ENCODE peak calls at places on chromosome 15, in four cellular contexts. P, U, N and W are unnamed samples.

GRCh38 chr15:76533995-76534394 is 197.4 kb downstream of the ISL2 start:
- DNase-seq in N (no peak), U (no peak), P (no peak), W (peak)

GRCh38 chr15:101175396-101175795 is 76.5 kb downstream of the CHSY1 start:
- DNase-seq in P (no peak), N (no peak), U (no peak), W (no peak)

GRCh38 chr15:74723754-74724334 is 1.5 kb downstream of the CYP1A1 start:
- DNase-seq in U (peak), N (no peak), P (peak), W (peak)

GRCh38 chr15:64379216-64379960 is 1.9 kb downstream of the PCLAF start:
- DNase-seq in N (no peak), U (no peak), P (no peak), W (no peak)

GRCh38 chr15:85766007-85766831 is 28.5 kb downstream of the KLHL25 start:
- DNase-seq in P (peak), U (no peak), N (no peak), W (no peak)

GRCh38 chr15:66841953-66842681 is 140.1 kb downstream of the SMAD6 start:
- DNase-seq in P (no peak), N (no peak), U (peak), W (peak)

GRCh38 chr15:75062706-75063105 is 39.3 kb downstream of the PPCDC start:
- DNase-seq in U (no peak), N (no peak), P (no peak), W (no peak)

GRCh38 chr15:61750271-61751084 is 309.8 kb downstream of the VPS13C start:
- DNase-seq in U (peak), N (no peak), P (no peak), W (no peak)

GRCh38 chr15:50880651-50881114 is 27.8 kb upstream of the AP4E1 start:
- DNase-seq in P (no peak), N (peak), U (no peak), W (no peak)

GRCh38 chr15:66097151-66098018 is 156.2 kb downstream of the MEGF11 start:
- DNase-seq in P (no peak), N (no peak), U (no peak), W (no peak)

GRCh38 chr15:86916671-86917450 is 837.2 kb downstream of the AGBL1 start:
- DNase-seq in N (no peak), U (no peak), P (no peak), W (no peak)

GRCh38 chr15:81297147-81297572 is 26.8 kb downstream of the STARD5 start:
- DNase-seq in N (no peak), U (no peak), P (no peak), W (no peak)

GRCh38 chr15:92648190-92648875 is 7.2 kb downstream of the FAM174B start:
- DNase-seq in U (no peak), N (no peak), P (no peak), W (no peak)

GRCh38 chr15:100115066-100115710 is 226.6 kb downstream of the ADAMTS17 start:
- DNase-seq in N (no peak), U (no peak), P (no peak), W (no peak)

GRCh38 chr15:87547470-87548181 is 708.9 kb downstream of the NTRK3 start:
- DNase-seq in P (no peak), U (no peak), N (no peak), W (no peak)

GRCh38 chr15:47616876-47617275 is 100.4 kb upstream of the SEMA6D start:
- DNase-seq in P (no peak), N (no peak), U (no peak), W (no peak)

GRCh38 chr15:32716960-32717289 is 879 bp upstream of the GREM1 start:
- DNase-seq in P (no peak), N (no peak), U (no peak), W (no peak)

GRCh38 chr15:43868412-43868811 is 41.6 kb downstream of the WDR76 start:
- DNase-seq in N (no peak), U (no peak), P (no peak), W (no peak)

GRCh38 chr15:96326551-96327154 is 3.8 kb upstream of the NR2F2 start:
- DNase-seq in N (no peak), U (no peak), P (no peak), W (no peak)

GRCh38 chr15:51494411-51495314 is 127.9 kb downstream of the DMXL2 start:
- DNase-seq in U (no peak), P (no peak), N (no peak), W (no peak)

GRCh38 chr15:41115652-41116115 is 396 bp downstream of the INO80 start:
- DNase-seq in U (no peak), N (no peak), P (no peak), W (peak)

GRCh38 chr15:40695469-40695910 is 516 bp downstream of the RAD51 start:
- DNase-seq in N (no peak), U (no peak), P (no peak), W (peak)

GRCh38 chr15:84611631-84612030 is 10.8 kb downstream of the ZSCAN2 start:
- DNase-seq in U (peak), P (no peak), N (no peak), W (no peak)

GRCh38 chr15:94324117-94324826 is 92.9 kb downstream of the MCTP2 start:
- DNase-seq in U (peak), N (peak), P (peak), W (peak)

GRCh38 chr15:85443593-85444328 is 63.4 kb downstream of the AKAP13 start:
- DNase-seq in N (peak), P (no peak), U (no peak), W (peak)

GRCh38 chr15:61621146-61621545 is 392.0 kb upstream of the RORA start:
- DNase-seq in P (peak), U (peak), N (no peak), W (peak)

GRCh38 chr15:63888146-63888545 is 54.4 kb upstream of the HERC1 start:
- DNase-seq in N (no peak), P (no peak), U (no peak), W (no peak)

GRCh38 chr15:77675806-77676415 is 43.2 kb upstream of the LINGO1 start:
- DNase-seq in P (no peak), N (no peak), U (no peak), W (no peak)

GRCh38 chr15:77674327-77674726 is 41.6 kb upstream of the LINGO1 start:
- DNase-seq in N (no peak), U (no peak), P (no peak), W (no peak)

GRCh38 chr15:77671274-77672056 is 38.8 kb upstream of the LINGO1 start:
- DNase-seq in U (peak), N (no peak), P (no peak), W (no peak)

GRCh38 chr15:77672110-77672509 is 39.4 kb upstream of the LINGO1 start:
- DNase-seq in N (no peak), P (no peak), U (no peak), W (no peak)

GRCh38 chr15:77673801-77674317 is 41.1 kb upstream of the LINGO1 start:
- DNase-seq in U (no peak), N (no peak), P (no peak), W (no peak)
- TF ChIP-seq TCF12 in U (no peak), N (no peak), P (no peak), W (no peak)

DNA sequence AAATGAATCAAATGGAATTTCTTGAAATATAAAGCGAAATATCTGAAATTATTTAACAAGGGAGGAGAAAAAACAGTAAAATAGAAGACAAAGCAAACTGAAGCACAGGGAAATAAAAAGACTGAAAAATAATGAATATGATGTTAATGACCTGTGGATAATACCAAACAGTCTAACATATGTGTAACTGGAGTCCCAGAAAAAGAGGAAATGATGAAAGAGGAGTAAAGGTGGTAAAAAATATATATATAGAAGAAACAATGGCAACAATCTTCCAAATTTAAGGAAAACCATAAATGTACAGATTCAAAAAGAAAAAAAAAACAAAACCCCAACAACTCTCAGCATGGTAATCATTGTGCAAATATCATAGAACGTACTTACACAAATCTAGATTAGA is 21.2 kb downstream of the UBE3A start:
- DNase-seq in P (no peak), U (no peak), N (no peak), W (no peak)
- TF ChIP-seq TCF12 in P (no peak), U (no peak), N (no peak), W (no peak)

GRCh38 chr15:69755571-69756310 is 303.1 kb downstream of the RPLP1 start:
- DNase-seq in N (peak), P (no peak), U (no peak), W (no peak)
- TF ChIP-seq TCF12 in N (peak), P (no peak), U (no peak), W (no peak)

DNA sequence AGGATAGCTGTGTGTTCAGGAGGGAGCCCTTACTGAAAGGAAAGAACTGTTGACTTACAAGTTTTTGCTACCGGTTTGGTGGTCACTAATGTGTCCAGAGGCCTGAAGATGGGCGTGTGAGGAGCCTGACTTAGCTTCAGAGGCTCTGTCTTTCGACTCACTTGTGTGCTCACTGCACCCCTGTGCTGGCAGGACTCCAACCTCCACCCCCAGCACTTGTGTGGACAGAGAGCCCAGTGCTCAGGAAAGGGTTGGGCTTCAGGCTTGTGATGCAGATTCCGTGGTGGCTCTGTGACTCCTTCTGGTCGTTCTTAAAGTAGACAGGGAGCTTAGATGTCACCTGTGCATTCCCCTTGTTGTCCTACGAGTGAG is 100.9 kb downstream of the PGPEP1L start:
- DNase-seq in P (no peak), U (no peak), N (no peak), W (no peak)
- TF ChIP-seq TCF12 in P (no peak), U (no peak), N (no peak), W (no peak)

DNA sequence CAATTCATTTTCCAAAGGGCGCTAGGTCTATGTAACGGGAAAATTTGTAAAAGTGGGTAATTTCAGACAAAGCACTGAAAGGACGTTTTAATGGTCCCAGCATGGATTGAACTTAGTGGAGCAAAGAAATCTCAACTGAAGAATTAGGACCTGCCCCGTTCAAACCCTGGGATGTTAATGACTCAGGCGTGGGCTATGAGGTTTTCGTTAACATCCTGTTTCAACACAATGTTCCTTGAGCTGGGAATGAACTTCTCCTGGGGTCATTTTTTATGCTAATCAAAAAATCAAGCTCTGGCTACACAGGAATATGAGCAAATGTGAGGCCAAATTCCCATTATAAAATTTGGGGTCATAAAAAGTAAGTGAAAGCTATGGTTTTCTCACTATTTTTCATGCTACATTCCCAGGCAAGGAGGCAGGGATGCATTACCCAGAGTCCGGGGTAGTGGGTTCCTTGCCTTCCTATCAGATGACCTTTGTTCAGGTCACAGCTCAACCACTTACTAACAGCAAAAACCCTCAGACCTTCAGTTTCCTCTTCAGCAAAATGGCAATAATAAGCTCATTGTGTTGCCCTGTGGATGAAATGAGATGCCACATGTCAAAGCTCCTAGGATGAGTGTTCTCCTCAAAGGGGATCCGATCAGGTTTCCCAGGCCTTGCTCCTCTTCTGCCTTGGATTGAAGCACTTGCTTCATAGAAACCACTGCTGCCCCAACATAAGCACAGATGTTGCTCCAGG is 271.4 kb downstream of the ARRDC4 start:
- DNase-seq in U (no peak), P (no peak), N (no peak), W (no peak)
- TF ChIP-seq TCF12 in U (no peak), P (no peak), N (no peak), W (no peak)

DNA sequence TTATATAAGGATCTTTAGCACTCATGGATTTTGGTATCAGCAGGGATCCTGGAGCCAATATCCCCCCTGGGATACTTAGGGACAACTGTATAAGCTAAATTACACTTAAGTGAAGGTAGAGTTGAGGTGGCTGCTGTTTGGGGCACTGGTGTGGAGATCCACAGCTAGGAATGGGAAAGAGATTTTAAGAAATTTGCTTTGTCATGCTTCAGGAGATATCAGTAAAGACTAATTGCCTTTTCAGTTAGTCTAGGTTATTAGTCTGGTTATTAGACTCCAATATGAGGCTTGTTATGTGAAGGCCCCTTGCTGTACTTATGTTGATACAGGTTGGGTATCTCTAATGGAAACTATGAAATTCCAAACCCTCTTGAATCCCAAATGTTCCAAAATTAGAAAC is 1.2 kb upstream of the SECISBP2L start:
- DNase-seq in U (no peak), P (no peak), N (no peak), W (no peak)
- TF ChIP-seq TCF12 in U (no peak), P (no peak), N (no peak), W (no peak)